ENCODE peak calls at places on chromosomes 16 and 17, in ten cellular contexts. A is hepatocyte; H is psoas muscle; S is fibroblast of lung; P is neuronal stem cell; I is CD8-positive, alpha-beta T cell; G is GM23338; B is heart left ventricle; J is IMR-90; Z is kidney. T is an unnamed sample.

GRCh38 chr16:58635502-58635901 is 5.9 kb upstream of the CNOT1 start:
- DNase-seq in A (no peak), H (no peak), S (no peak), P (no peak), I (no peak), G (no peak), B (no peak), J (no peak), Z (peak; percentile 5), T (no peak)

GRCh38 chr17:31559647-31560501 is 168.4 kb downstream of the RAB11FIP4 start:
- DNase-seq in A (peak; percentile 58), H (peak; percentile 65), S (no peak), P (no peak), I (no peak), G (peak; percentile 49), B (peak; percentile 39), J (no peak), Z (peak; percentile 82), T (peak; percentile 50)

GRCh38 chr17:81417049-81417878 is 22.0 kb downstream of the BAHCC1 start:
- DNase-seq in A (peak; percentile 46), H (no peak), S (peak; percentile 58), P (no peak), I (no peak), G (no peak), B (no peak), J (no peak), Z (no peak), T (no peak)

GRCh38 chr17:7294614-7295153 is at the start of gene YBX2:
- DNase-seq in A (peak; percentile 95), H (peak; percentile 93), S (no peak), P (no peak), I (peak; percentile 78), G (peak; percentile 98), B (peak; percentile 76), J (peak; percentile 7), Z (peak; percentile 91), T (peak; percentile 66)

GRCh38 chr17:50899559-50900319 is 33.6 kb upstream of the TOB1 start:
- DNase-seq in A (no peak), H (no peak), S (no peak), P (no peak), I (no peak), G (no peak), B (no peak), J (no peak), Z (no peak), T (no peak)

GRCh38 chr16:62738631-62739030 is 702.4 kb upstream of the CDH8 start:
- DNase-seq in A (no peak), H (no peak), S (no peak), P (no peak), I (no peak), G (no peak), B (no peak), J (no peak), Z (no peak), T (no peak)

GRCh38 chr17:34579017-34579946 is at the start of gene TMEM132E:
- DNase-seq in A (peak; percentile 68), H (no peak), S (peak; percentile 4), P (peak; percentile 67), I (no peak), G (peak; percentile 82), B (peak; percentile 25), J (peak; percentile 2), Z (peak; percentile 82), T (peak; percentile 29)

GRCh38 chr16:15609286-15609649 is 33.7 kb downstream of the MARF1 start:
- DNase-seq in A (no peak), H (no peak), S (no peak), P (no peak), I (no peak), G (no peak), B (no peak), J (no peak), Z (no peak), T (no peak)

GRCh38 chr17:66175892-66176291 is 16.0 kb downstream of the CEP112 start:
- DNase-seq in A (no peak), H (no peak), S (no peak), P (no peak), I (no peak), G (no peak), B (no peak), J (no peak), Z (no peak), T (no peak)

GRCh38 chr16:77938913-77939312 is 83.4 kb upstream of the CLEC3A start:
- DNase-seq in A (no peak), H (no peak), S (no peak), P (no peak), I (no peak), G (no peak), B (no peak), J (no peak), Z (no peak), T (no peak)

GRCh38 chr17:57663326-57664070 is 81.6 kb downstream of the CCDC182 start:
- DNase-seq in A (no peak), H (no peak), S (no peak), P (no peak), I (no peak), G (no peak), B (no peak), J (no peak), Z (no peak), T (no peak)

GRCh38 chr16:57185446-57185944 is 344 bp downstream of the PSME3IP1 start:
- DNase-seq in A (peak; percentile 67), H (no peak), S (peak; percentile 60), P (no peak), I (no peak), G (peak; percentile 57), B (peak; percentile 40), J (peak; percentile 70), Z (peak; percentile 83), T (peak; percentile 53)

GRCh38 chr17:8420041-8420934 is 15.4 kb upstream of the NDEL1 start:
- DNase-seq in A (peak; percentile 72), H (no peak), S (peak; percentile 85), P (no peak), I (no peak), G (no peak), B (peak; percentile 73), J (peak; percentile 52), Z (peak; percentile 84), T (peak; percentile 31)

GRCh38 chr17:28675485-28675884 is 13.5 kb downstream of the SUPT6H start:
- DNase-seq in A (no peak), H (no peak), S (no peak), P (no peak), I (no peak), G (no peak), B (no peak), J (peak; percentile 52), Z (no peak), T (no peak)

GRCh38 chr17:83173997-83174858 is 94.8 kb downstream of the METRNL start:
- DNase-seq in A (peak; percentile 68), H (peak; percentile 84), S (no peak), P (no peak), I (peak; percentile 41), G (no peak), B (peak; percentile 10), J (peak; percentile 21), Z (peak; percentile 55), T (no peak)

GRCh38 chr17:61402978-61403845 is 3.6 kb downstream of the TBX2 start:
- DNase-seq in A (no peak), H (peak; percentile 54), S (peak; percentile 64), P (no peak), I (no peak), G (peak; percentile 75), B (no peak), J (peak; percentile 66), Z (peak; percentile 79), T (no peak)

GRCh38 chr16:19712418-19713058 is 5.5 kb downstream of the KNOP1 start:
- DNase-seq in A (no peak), H (no peak), S (no peak), P (no peak), I (no peak), G (no peak), B (no peak), J (no peak), Z (peak; percentile 48), T (no peak)

GRCh38 chr17:15947976-15948752 is 3.2 kb downstream of the ADORA2B start:
- DNase-seq in A (no peak), H (no peak), S (no peak), P (no peak), I (no peak), G (no peak), B (no peak), J (no peak), Z (peak; percentile 28), T (no peak)
- H3K27ac ChIP-seq in A (no peak overlapping the region), H (no peak overlapping the region), S (no peak overlapping the region), P (no peak overlapping the region), I (no peak overlapping the region), G (no peak overlapping the region), B (no peak overlapping the region), J (no peak overlapping the region), Z (no peak overlapping the region), T (peak overlapping the region; percentile 78)

GRCh38 chr17:48734328-48735056 is 5.9 kb upstream of the HOXB13 start:
- DNase-seq in A (no peak), H (no peak), S (no peak), P (no peak), I (no peak), G (no peak), B (no peak), J (no peak), Z (no peak), T (no peak)
- H3K4me1 ChIP-seq in A (peaks cover 6% of the 10 kb centered on the region), H (no peaks in the 10 kb centered on the region), S (no peaks in the 10 kb centered on the region), P (no peaks in the 10 kb centered on the region), I (peaks cover 24% of the 10 kb centered on the region), G (peaks cover 26% of the 10 kb centered on the region), B (no peaks in the 10 kb centered on the region), J (no peaks in the 10 kb centered on the region), Z (no peaks in the 10 kb centered on the region), T (peaks cover 6% of the 10 kb centered on the region)

GRCh38 chr17:77795685-77796084 is 162.8 kb upstream of the TNRC6C start:
- DNase-seq in A (no peak), H (no peak), S (no peak), P (no peak), I (no peak), G (no peak), B (no peak), J (no peak), Z (no peak), T (no peak)
- H3K27ac ChIP-seq in A (no peak overlapping the region), H (no peak overlapping the region), S (no peak overlapping the region), P (no peak overlapping the region), I (no peak overlapping the region), G (no peak overlapping the region), B (no peak overlapping the region), J (no peak overlapping the region), Z (no peak overlapping the region), T (no peak overlapping the region)

GRCh38 chr17:79522414-79522813 is 88.4 kb downstream of the RBFOX3 start:
- DNase-seq in A (no peak), H (no peak), S (no peak), P (no peak), I (no peak), G (no peak), B (no peak), J (no peak), Z (no peak), T (no peak)

GRCh38 chr17:79525793-79526677 is 84.8 kb downstream of the RBFOX3 start:
- DNase-seq in A (no peak), H (no peak), S (no peak), P (no peak), I (no peak), G (no peak), B (no peak), J (no peak), Z (no peak), T (no peak)

GRCh38 chr17:79521225-79521624 is 89.6 kb downstream of the RBFOX3 start:
- DNase-seq in A (no peak), H (no peak), S (no peak), P (no peak), I (no peak), G (no peak), B (no peak), J (no peak), Z (no peak), T (no peak)

GRCh38 chr17:79527286-79527685 is 83.6 kb downstream of the RBFOX3 start:
- DNase-seq in A (no peak), H (no peak), S (no peak), P (no peak), I (no peak), G (no peak), B (no peak), J (no peak), Z (no peak), T (no peak)

GRCh38 chr17:79524201-79524882 is 86.5 kb downstream of the RBFOX3 start:
- DNase-seq in A (no peak), H (no peak), S (no peak), P (no peak), I (no peak), G (no peak), B (no peak), J (no peak), Z (no peak), T (no peak)
- H3K4me1 ChIP-seq in A (no peaks in the 10 kb centered on the region), H (no peaks in the 10 kb centered on the region), S (no peaks in the 10 kb centered on the region), P (no peaks in the 10 kb centered on the region), I (no peaks in the 10 kb centered on the region), G (no peaks in the 10 kb centered on the region), B (no peaks in the 10 kb centered on the region), J (no peaks in the 10 kb centered on the region), Z (no peaks in the 10 kb centered on the region), T (no peaks in the 10 kb centered on the region)